ENCODE peak calls at places on chromosomes 13 and 19, in ten cellular contexts. D is IMR-90, Z is adrenal gland, G is right lobe of liver, X is esophagus squamous epithelium, E is Peyer's patch, B is breast epithelium, O is ovary, Y is thyroid gland, W is body of pancreas. R is an unnamed sample. For H3K4me1, the result is how much of the 10 kb centered on the place peaks cover.

GRCh38 chr13:54965881-54966280 is 1937.3 kb downstream of the OLFM4 start:
- DNase-seq in D (no peak), Z (no peak), G (no peak), X (no peak), E (no peak), B (no peak), O (no peak), Y (no peak), W (no peak), R (no peak)

GRCh38 chr13:23377603-23378002 is 55.9 kb downstream of the SACS start:
- DNase-seq in D (no peak), Z (no peak), G (no peak), X (no peak), E (no peak), B (no peak), O (no peak), Y (no peak), W (no peak), R (peak)

GRCh38 chr13:27245610-27246009 is 5.7 kb upstream of the RPL21 start:
- DNase-seq in D (no peak), Z (no peak), G (no peak), X (no peak), E (no peak), B (no peak), O (no peak), Y (no peak), W (no peak), R (no peak)

GRCh38 chr19:1765182-1765903 is 12.0 kb downstream of the ONECUT3 start:
- DNase-seq in D (no peak), Z (no peak), G (no peak), X (no peak), E (no peak), B (no peak), O (no peak), Y (no peak), W (no peak), R (no peak)

GRCh38 chr13:29561918-29562317 is 33.6 kb downstream of the SLC7A1 start:
- DNase-seq in D (peak), Z (peak), G (no peak), X (no peak), E (no peak), B (no peak), O (no peak), Y (no peak), W (no peak), R (no peak)

GRCh38 chr13:109336730-109337129 is 449.7 kb downstream of the IRS2 start:
- DNase-seq in D (peak), Z (no peak), G (no peak), X (no peak), E (no peak), B (no peak), O (no peak), Y (no peak), W (no peak), R (no peak)

GRCh38 chr13:109985871-109986270 is 199.5 kb upstream of the IRS2 start:
- DNase-seq in D (peak), Z (no peak), G (no peak), X (no peak), E (no peak), B (no peak), O (no peak), Y (no peak), W (no peak), R (no peak)

GRCh38 chr13:102530751-102531150 is 66.0 kb upstream of the TPP2 start:
- DNase-seq in D (no peak), Z (no peak), G (no peak), X (no peak), E (no peak), B (no peak), O (no peak), Y (peak), W (no peak), R (no peak)

GRCh38 chr19:14112051-14112808 is 5.3 kb downstream of the PRKACA start:
- DNase-seq in D (no peak), Z (peak), G (no peak), X (no peak), E (no peak), B (no peak), O (peak), Y (no peak), W (no peak), R (no peak)

GRCh38 chr19:11130824-11131455 is 24.6 kb downstream of the SPC24 start:
- DNase-seq in D (peak), Z (peak), G (peak), X (no peak), E (peak), B (peak), O (peak), Y (peak), W (peak), R (peak)

DNA sequence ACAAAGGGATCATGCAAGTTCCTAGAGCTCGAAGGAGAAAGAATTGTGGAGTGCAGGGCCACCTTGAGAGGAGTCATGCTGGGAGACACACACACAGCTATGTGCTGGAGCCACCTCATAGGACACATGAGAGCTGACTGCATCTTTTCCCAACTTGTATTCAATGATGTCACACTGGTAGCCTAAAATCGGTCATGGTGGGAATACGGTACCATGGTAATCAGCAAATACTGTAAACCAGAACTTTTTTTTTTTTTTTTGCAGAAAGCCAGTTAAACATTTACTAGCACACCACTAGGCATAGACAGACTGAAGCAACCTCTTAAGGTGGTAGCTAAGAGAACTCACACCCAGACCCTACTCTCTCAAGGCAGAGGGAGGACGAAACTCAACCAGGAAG is 47.0 kb upstream of the INTS6 start:
- DNase-seq in D (no peak), Z (no peak), G (no peak), X (no peak), E (no peak), B (no peak), O (no peak), Y (no peak), W (no peak), R (no peak)
- H3K4me1 ChIP-seq in D (under half), Z (under half), G (under half), X (under half), E (under half), B (under half), O (under half), Y (under half), W (under half), R (under half)

GRCh38 chr19:3507371-3508120 is 1.4 kb downstream of the FZR1 start:
- DNase-seq in D (no peak), Z (no peak), G (no peak), X (no peak), E (no peak), B (no peak), O (no peak), Y (peak), W (peak), R (no peak)
- TF ChIP-seq POLR2A in D (no peak), Z (no peak), G (no peak), X (no peak), E (no peak), B (no peak), O (no peak), Y (no peak), W (no peak), R (peak)

GRCh38 chr19:38055040-38055439 is 148.0 kb downstream of the SIPA1L3 start:
- DNase-seq in D (no peak), Z (no peak), G (no peak), X (no peak), E (no peak), B (no peak), O (no peak), Y (no peak), W (no peak), R (no peak)
- H3K4me3 ChIP-seq in D (no peak), Z (no peak), G (no peak), X (no peak), E (no peak), B (no peak), O (no peak), Y (no peak), W (no peak), R (no peak)

DNA sequence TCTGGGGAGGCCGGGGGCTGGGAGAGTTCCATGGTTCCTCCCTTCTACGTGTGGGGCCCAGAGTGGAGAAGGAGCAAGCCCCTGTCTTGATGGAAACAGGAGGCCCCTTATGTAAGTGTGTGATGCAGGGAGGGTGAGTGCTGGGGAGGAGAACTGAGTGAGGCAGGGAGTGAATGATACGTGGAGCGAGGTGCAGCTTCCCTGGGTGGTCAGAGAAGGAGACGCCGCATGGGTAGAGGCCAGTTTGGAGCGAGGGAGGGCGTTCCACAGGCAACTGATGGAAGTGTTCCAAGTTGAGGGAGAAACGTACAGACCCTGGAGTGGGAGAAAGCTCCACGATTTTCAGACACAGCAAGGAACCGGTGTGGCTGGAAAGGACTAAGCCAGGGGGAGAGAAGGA is 16.0 kb downstream of the MAG start:
- DNase-seq in D (no peak), Z (no peak), G (no peak), X (no peak), E (no peak), B (no peak), O (peak), Y (no peak), W (no peak), R (no peak)
- H3K4me1 ChIP-seq in D (under half), Z (under half), G (under half), X (under half), E (under half), B (under half), O (under half), Y (under half), W (under half), R (under half)

R was measured in uterus.